ENCODE peak calls at places on chromosomes 1 and 21, in ten cellular contexts. Y is BE2C; E is pancreas; N is GM23248; X is hepatocyte; J is heart right ventricle; R is DND-41; Z is CD4-positive, CD25-positive, alpha-beta regulatory T cell; D is adipocyte; Q is psoas muscle. F is an unnamed sample. For H3K4me1 and H3K36me3, the result is how much of the 10 kb centered on the place peaks cover.

GRCh38 chr1:158999301-159000069 is 10.2 kb upstream of the IFI16 start:
- DNase-seq in Z (no peak), R (no peak), Q (peak), N (peak), Y (peak), X (peak), J (peak), E (no peak), D (peak), F (peak)

GRCh38 chr1:153490272-153491051 is 30.0 kb upstream of the S100A7 start:
- DNase-seq in E (no peak), Q (peak), J (peak), R (no peak), Y (peak), D (peak), N (peak), Z (no peak), X (peak), F (peak)

GRCh38 chr1:221868894-221869293 is 127.0 kb upstream of the DUSP10 start:
- DNase-seq in R (no peak), E (no peak), Z (no peak), N (peak), X (no peak), D (peak), Y (no peak), Q (no peak), J (no peak), F (no peak)

GRCh38 chr1:221801773-221802516 is 60.1 kb upstream of the DUSP10 start:
- DNase-seq in Y (no peak), Z (no peak), J (no peak), R (no peak), X (peak), N (peak), Q (no peak), D (peak), E (no peak), F (no peak)

GRCh38 chr1:147225193-147225730 is at the start of gene FMO5:
- DNase-seq in Y (no peak), N (peak), R (peak), D (peak), Q (peak), J (peak), X (peak), Z (peak), E (peak), F (peak)

GRCh38 chr1:203144661-203145060 is 17.1 kb downstream of the ADORA1 start:
- DNase-seq in D (peak), J (no peak), R (no peak), Z (no peak), Y (no peak), N (peak), X (no peak), E (no peak), Q (no peak), F (peak)

GRCh38 chr1:30966690-30967369 is 58.3 kb upstream of the SDC3 start:
- DNase-seq in Q (no peak), Z (no peak), J (no peak), E (no peak), D (peak), Y (peak), R (no peak), X (peak), N (peak), F (peak)

GRCh38 chr1:115869064-115869463 is 28.1 kb upstream of the NHLH2 start:
- DNase-seq in J (no peak), Z (no peak), X (no peak), E (no peak), Y (no peak), N (no peak), R (no peak), Q (no peak), D (no peak), F (no peak)

GRCh38 chr1:77539510-77540142 is 142.8 kb downstream of the ZZZ3 start:
- DNase-seq in N (peak), J (peak), X (no peak), Q (no peak), R (no peak), Y (peak), D (peak), E (no peak), Z (no peak), F (peak)

GRCh38 chr1:181166377-181167196 is 78.1 kb downstream of the IER5 start:
- DNase-seq in Q (peak), Z (peak), R (peak), N (peak), D (peak), Y (peak), E (no peak), J (peak), X (peak), F (peak)

GRCh38 chr21:36482181-36482580 is 2.3 kb upstream of the CLDN14 start:
- DNase-seq in Q (no peak), Y (no peak), J (no peak), X (no peak), D (no peak), Z (no peak), R (no peak), E (no peak), N (no peak), F (no peak)

GRCh38 chr1:246794261-246795093 is 70.3 kb downstream of the SCCPDH start:
- DNase-seq in R (no peak), Q (no peak), Y (no peak), X (no peak), Z (no peak), E (no peak), N (peak), J (no peak), D (peak), F (peak)

GRCh38 chr1:119554188-119554587 is 47.2 kb downstream of the HSD3B1 start:
- DNase-seq in D (peak), J (peak), E (no peak), Z (no peak), X (peak), N (peak), Y (peak), Q (no peak), R (no peak), F (peak)

GRCh38 chr1:149926296-149926695 is 1.3 kb downstream of the SF3B4 start:
- DNase-seq in Q (no peak), J (no peak), N (no peak), R (no peak), Y (no peak), E (no peak), X (no peak), D (no peak), Z (no peak), F (no peak)

GRCh38 chr1:149927056-149927534 is 508 bp downstream of the SF3B4 start:
- DNase-seq in E (no peak), J (no peak), N (peak), X (no peak), Y (no peak), Z (no peak), D (peak), Q (no peak), R (no peak), F (no peak)

GRCh38 chr1:149927535-149928387 is at the start of gene SF3B4:
- DNase-seq in E (peak), N (peak), Z (peak), Q (peak), X (peak), R (peak), Y (peak), J (peak), D (peak), F (peak)

GRCh38 chr1:149928388-149928724 is 753 bp upstream of the SF3B4 start:
- DNase-seq in D (no peak), X (no peak), Y (no peak), E (no peak), J (no peak), R (no peak), Q (no peak), Z (no peak), N (no peak), F (no peak)

GRCh38 chr1:149925751-149926150 is 1.9 kb downstream of the SF3B4 start:
- DNase-seq in Z (no peak), Y (no peak), X (no peak), E (no peak), D (no peak), J (no peak), Q (no peak), R (no peak), N (no peak), F (no peak)
- H3K4me3 ChIP-seq in Z (peak), Y (no peak), X (no peak), E (no peak), D (peak), J (no peak), Q (peak), R (no peak), N (no peak), F (no peak)

DNA sequence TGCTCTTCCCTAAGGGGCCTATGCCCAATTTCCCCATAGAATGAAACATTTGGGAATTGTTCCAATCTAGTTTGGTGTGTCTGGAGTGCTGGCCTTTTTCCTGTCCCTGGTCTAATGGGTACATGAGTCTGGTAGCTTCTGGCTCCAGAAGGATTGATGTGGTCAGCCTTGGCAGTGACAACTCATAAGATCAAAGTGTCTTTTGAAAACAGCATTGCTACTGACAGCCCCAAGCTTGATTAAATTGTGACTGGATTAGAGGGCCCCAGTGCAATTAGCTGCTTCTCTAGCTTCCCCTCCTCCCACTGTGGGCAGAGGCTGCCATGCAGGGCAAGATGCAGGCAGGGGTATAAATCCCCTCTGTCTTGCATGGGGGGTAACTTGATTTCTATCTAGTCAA is 130.9 kb downstream of the UCK2 start:
- DNase-seq in E (no peak), D (no peak), Q (no peak), J (no peak), Z (no peak), N (no peak), Y (no peak), X (no peak), R (no peak), F (no peak)
- H3K4me1 ChIP-seq in E (under half), D (under half), Q (under half), J (under half), Z (under half), N (under half), Y (under half), X (under half), R (under half), F (under half)

DNA sequence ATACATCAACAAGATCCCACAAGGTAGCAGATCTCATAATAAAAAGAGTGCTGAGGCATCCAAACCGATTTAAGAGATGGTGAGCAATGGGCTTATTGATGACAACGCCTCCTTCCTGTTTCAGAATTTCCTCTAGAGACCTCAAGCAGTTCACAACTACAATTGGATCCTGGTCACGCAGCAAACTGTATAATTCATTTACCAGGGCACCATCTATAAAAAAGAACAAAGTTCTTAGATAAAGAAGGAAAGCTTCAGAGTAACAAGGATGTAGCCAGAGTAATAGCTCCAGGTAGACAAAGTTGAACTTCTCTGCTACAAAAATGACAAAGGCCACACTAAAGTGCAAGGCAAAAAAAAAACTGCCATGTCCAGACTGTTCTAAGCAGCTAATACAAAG is 3.4 kb downstream of the AP4B1 start:
- DNase-seq in D (no peak), X (no peak), N (no peak), Q (no peak), E (no peak), Y (no peak), R (no peak), Z (no peak), J (no peak), F (no peak)
- H3K36me3 ChIP-seq in D (under half), X (under half), N (under half), Q (half or more), E (under half), Y (under half), R (half or more), Z (half or more), J (under half), F (under half)

DNA sequence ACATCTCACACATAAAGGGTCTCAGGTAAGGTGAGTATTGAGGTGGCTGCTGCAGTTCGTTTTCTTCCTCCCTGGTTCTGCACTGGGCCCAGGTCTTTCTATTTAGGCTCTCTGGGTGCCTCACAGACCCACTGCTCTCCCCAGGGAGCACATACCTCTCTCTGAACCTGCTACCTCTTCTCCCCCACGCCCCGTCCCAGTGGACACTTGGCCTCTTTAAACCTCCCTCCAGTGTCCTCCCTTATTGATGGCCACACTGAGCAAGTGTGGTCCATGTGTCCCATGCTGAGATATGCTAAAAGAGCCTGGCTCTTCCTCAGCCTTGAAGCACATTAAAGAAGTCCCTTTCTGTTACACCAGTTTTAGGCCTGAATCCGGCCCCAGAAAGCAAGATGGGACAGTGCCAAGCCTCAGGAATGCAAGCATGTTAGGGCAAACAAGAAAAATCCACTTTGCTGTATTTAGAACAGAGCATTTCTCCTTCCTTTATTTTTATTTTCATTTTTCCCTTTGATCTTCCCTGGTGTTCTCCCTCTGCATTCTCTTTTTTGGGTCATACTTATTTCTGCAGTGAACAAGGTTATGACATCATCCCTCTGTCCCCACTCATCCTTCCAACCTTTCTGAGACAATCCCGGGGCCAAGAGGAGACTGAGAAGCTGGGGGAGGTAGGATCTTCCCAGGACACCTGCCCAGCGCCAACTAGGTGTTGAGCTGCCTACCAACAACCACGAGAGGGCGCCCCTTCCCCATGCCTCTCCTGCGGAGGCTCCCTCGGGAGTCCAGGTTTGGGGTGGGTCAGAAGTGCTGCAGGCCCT is 5.0 kb upstream of the CHI3L2 start:
- DNase-seq in Z (peak), R (peak), X (peak), D (peak), Q (peak), N (peak), J (peak), E (peak), Y (peak), F (peak)
- H3K4me3 ChIP-seq in Z (peak), R (no peak), X (no peak), D (no peak), Q (no peak), N (no peak), J (no peak), E (no peak), Y (no peak), F (no peak)

GRCh38 chr21:33380483-33380998 is 22.7 kb upstream of the IFNGR2 start:
- DNase-seq in Z (peak), D (peak), J (peak), N (peak), X (peak), R (peak), E (peak), Q (peak), Y (peak), F (peak)

GRCh38 chr21:33384851-33385331 is 18.3 kb upstream of the IFNGR2 start:
- DNase-seq in J (no peak), Z (no peak), Q (no peak), E (no peak), N (no peak), X (no peak), R (no peak), Y (no peak), D (no peak), F (no peak)

GRCh38 chr21:33386222-33386784 is 16.9 kb upstream of the IFNGR2 start:
- DNase-seq in R (no peak), Y (no peak), D (no peak), E (no peak), X (no peak), Z (no peak), N (peak), J (no peak), Q (no peak), F (no peak)

GRCh38 chr21:33388188-33388587 is 15.0 kb upstream of the IFNGR2 start:
- DNase-seq in X (no peak), E (no peak), J (no peak), N (no peak), Q (no peak), Z (no peak), D (no peak), Y (no peak), R (no peak), F (no peak)

DNA sequence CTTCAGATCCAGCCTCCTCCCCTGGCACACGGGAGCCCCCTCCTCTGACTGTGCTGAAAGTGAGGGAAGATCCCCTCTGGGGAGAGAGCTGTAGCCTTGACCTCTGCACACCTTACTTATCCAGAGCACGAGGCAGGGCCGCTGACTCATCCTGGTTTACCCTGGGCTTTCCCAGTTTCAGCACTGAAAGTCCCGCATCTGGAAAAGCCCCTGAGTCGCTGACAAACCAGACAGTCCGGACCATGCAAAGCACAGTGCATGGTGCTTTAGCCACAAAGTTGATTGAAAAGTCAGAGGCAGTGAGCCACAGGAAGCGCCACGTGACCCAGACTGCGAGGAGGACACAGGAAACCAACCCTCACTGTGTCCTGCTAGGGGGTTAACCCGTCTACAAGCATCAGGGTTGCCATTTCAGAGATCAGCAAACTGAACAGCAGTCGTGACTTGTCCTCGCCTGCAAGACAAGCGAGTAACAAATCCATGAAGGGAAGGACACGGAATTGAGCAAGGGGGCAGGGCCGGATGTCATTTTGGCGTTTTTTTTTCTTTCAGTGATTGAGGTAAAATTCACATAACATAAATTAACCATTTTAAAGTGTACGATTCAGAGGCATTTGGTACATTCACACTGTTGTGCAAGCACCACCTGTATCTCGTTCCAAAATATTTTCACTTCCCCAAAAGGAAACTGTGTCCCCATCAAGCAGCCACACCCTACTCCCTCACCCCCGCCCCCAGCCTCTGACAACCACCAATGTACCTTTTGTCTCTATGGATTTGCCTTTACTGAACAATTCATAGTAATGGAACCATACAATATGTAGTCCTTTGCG is 19.9 kb upstream of the IFNGR2 start:
- DNase-seq in Y (peak), D (peak), X (peak), Q (peak), J (peak), Z (peak), N (peak), E (no peak), R (peak), F (peak)
- H3K4me1 ChIP-seq in Y (under half), D (under half), X (under half), Q (under half), J (under half), Z (half or more), N (under half), E (under half), R (under half), F (under half)

GRCh38 chr1:55172272-55172671 is 42.9 kb downstream of the USP24 start:
- DNase-seq in Q (no peak), Z (no peak), J (no peak), N (no peak), Y (no peak), E (no peak), D (no peak), R (no peak), X (no peak), F (no peak)
- H3K36me3 ChIP-seq in Q (half or more), Z (half or more), J (under half), N (under half), Y (under half), E (under half), D (half or more), R (half or more), X (under half), F (under half)

GRCh38 chr1:167247754-167248153 is 27.1 kb downstream of the POU2F1 start:
- DNase-seq in X (no peak), Z (no peak), Y (no peak), Q (no peak), E (no peak), J (no peak), R (no peak), D (no peak), N (no peak), F (no peak)
- H3K4me3 ChIP-seq in X (no peak), Z (no peak), Y (no peak), Q (no peak), E (no peak), J (no peak), R (no peak), D (no peak), N (no peak), F (no peak)

GRCh38 chr1:161130266-161130665 is 2.2 kb downstream of the DEDD start:
- DNase-seq in D (no peak), R (no peak), N (no peak), Y (no peak), Q (no peak), J (no peak), E (no peak), Z (no peak), X (no peak), F (no peak)
- H3K4me1 ChIP-seq in D (under half), R (under half), N (under half), Y (under half), Q (under half), J (half or more), E (under half), Z (under half), X (under half), F (under half)

F was measured in SJCRH30.